ENCODE peak calls at places on chromosomes 3 and 15, in eight cellular contexts. D is D341Med; N is Kasumi-1; I is activated T-helper 1 cell treated with anti-CD3 and anti-CD28 coated beads, Interleukin-12 subunit alpha, Interleukin-12 subunit beta, Interleukin-2, Interleukin-4 antibody, amounts not matched to agents 30 ng/mL and 10 ng/mL and 1 ng/mL, durations not matched to agents 14 hours and 24 hours and 36 hours; M is suprapubic skin; S is GM12865; F is smooth muscle cell of the brain vasculature; C is GM04504. Q is an unnamed sample.

GRCh38 chr3:121542924-121543323 is 2.9 kb downstream of the POLQ start:
- DNase-seq in I (no peak), D (no peak), C (no peak), N (no peak), F (no peak), M (no peak), S (no peak), Q (no peak)

GRCh38 chr3:169052465-169053302 is 610.8 kb downstream of the MECOM start:
- DNase-seq in D (no peak), C (no peak), F (no peak), I (no peak), M (no peak), N (no peak), S (no peak), Q (no peak)

GRCh38 chr3:16112910-16113504 is 61.5 kb upstream of the GALNT15 start:
- DNase-seq in F (no peak), I (no peak), N (no peak), C (peak), M (no peak), D (no peak), S (no peak), Q (no peak)

GRCh38 chr15:77021803-77022381 is 27.0 kb downstream of the PSTPIP1 start:
- DNase-seq in F (no peak), N (peak), S (peak), M (no peak), C (peak), D (no peak), I (peak), Q (no peak)

GRCh38 chr15:93331545-93332117 is 242.6 kb upstream of the RGMA start:
- DNase-seq in F (no peak), C (no peak), I (no peak), M (no peak), N (no peak), S (no peak), D (no peak), Q (no peak)

GRCh38 chr15:99616773-99617342 is 51.1 kb downstream of the MEF2A start:
- DNase-seq in M (no peak), S (no peak), C (no peak), N (no peak), D (no peak), F (no peak), I (no peak), Q (no peak)

GRCh38 chr3:134898315-134898714 is 103.3 kb downstream of the EPHB1 start:
- DNase-seq in S (no peak), M (no peak), C (no peak), F (no peak), D (no peak), I (no peak), N (no peak), Q (no peak)

GRCh38 chr3:138114988-138115971 is at the start of gene DZIP1L:
- DNase-seq in N (peak), I (peak), D (peak), F (no peak), M (peak), C (peak), S (peak), Q (peak)

GRCh38 chr15:62985768-62986167 is 56.8 kb upstream of the TPM1 start:
- DNase-seq in S (no peak), F (peak), D (no peak), I (no peak), N (no peak), C (peak), M (no peak), Q (no peak)

GRCh38 chr3:128701342-128702212 is 24.4 kb upstream of the RAB7A start:
- DNase-seq in N (no peak), F (no peak), C (no peak), M (no peak), I (no peak), S (no peak), D (no peak), Q (no peak)

GRCh38 chr3:63228087-63228486 is 50.0 kb upstream of the SYNPR start:
- DNase-seq in N (no peak), S (no peak), F (no peak), I (no peak), C (no peak), M (no peak), D (no peak), Q (no peak)

GRCh38 chr3:191141728-191142127 is 57.3 kb upstream of the OSTN start:
- DNase-seq in N (peak), M (no peak), C (peak), F (peak), S (no peak), I (no peak), D (no peak), Q (no peak)

GRCh38 chr3:17806201-17806600 is 63.8 kb upstream of the TBC1D5 start:
- DNase-seq in I (no peak), M (no peak), F (no peak), N (no peak), D (no peak), C (no peak), S (no peak), Q (no peak)

GRCh38 chr15:55954862-55955605 is 38.4 kb downstream of the NEDD4 start:
- DNase-seq in N (no peak), M (no peak), D (no peak), I (no peak), F (no peak), S (no peak), C (no peak), Q (peak)

GRCh38 chr15:49530106-49530505 is 90.5 kb downstream of the FAM227B start:
- DNase-seq in M (no peak), I (no peak), D (no peak), S (no peak), N (no peak), F (no peak), C (no peak), Q (peak)

GRCh38 chr15:92492556-92492955 is 98.9 kb downstream of the ST8SIA2 start:
- DNase-seq in S (no peak), N (no peak), M (no peak), I (no peak), C (no peak), D (no peak), F (no peak), Q (no peak)

GRCh38 chr3:197807969-197808587 is 17.0 kb downstream of the LRCH3 start:
- DNase-seq in S (no peak), C (no peak), I (no peak), D (no peak), M (no peak), F (no peak), N (no peak), Q (no peak)

GRCh38 chr3:50464578-50464977 is 38.9 kb downstream of the CACNA2D2 start:
- DNase-seq in N (no peak), S (no peak), I (no peak), M (no peak), F (no peak), D (no peak), C (no peak), Q (no peak)

GRCh38 chr3:177807150-177807875 is 610.0 kb upstream of the TBL1XR1 start:
- DNase-seq in I (no peak), D (no peak), C (no peak), M (no peak), N (no peak), S (no peak), F (no peak), Q (no peak)

GRCh38 chr3:138944136-138944658 is 2.7 kb downstream of the FOXL2 start:
- DNase-seq in I (no peak), S (no peak), C (no peak), M (peak), F (no peak), D (no peak), N (no peak), Q (no peak)

GRCh38 chr3:166531730-166532129 is 694.5 kb upstream of the BCHE start:
- DNase-seq in D (no peak), F (no peak), M (no peak), C (no peak), I (no peak), S (no peak), N (no peak), Q (no peak)

GRCh38 chr3:53027254-53027844 is 18.5 kb downstream of the SFMBT1 start:
- DNase-seq in I (no peak), F (no peak), M (no peak), C (no peak), N (no peak), S (no peak), D (no peak), Q (no peak)

GRCh38 chr3:46542801-46543201 is 23.3 kb downstream of the LRRC2 start:
- DNase-seq in D (no peak), C (no peak), I (no peak), S (peak), M (peak), F (no peak), N (no peak), Q (no peak)

GRCh38 chr3:71486831-71487230 is 96.7 kb downstream of the FOXP1 start:
- DNase-seq in M (no peak), N (no peak), I (peak), C (no peak), S (no peak), D (no peak), F (no peak), Q (no peak)

GRCh38 chr3:187066228-187066995 is 72.9 kb downstream of the RPL39L start:
- DNase-seq in M (no peak), S (peak), C (no peak), I (peak), D (peak), N (peak), F (peak), Q (no peak)

GRCh38 chr3:123120546-123120945 is 53.7 kb downstream of the PDIA5 start:
- DNase-seq in N (no peak), M (no peak), D (peak), I (no peak), S (no peak), F (no peak), C (no peak), Q (no peak)

GRCh38 chr15:89179966-89180875 is 41.2 kb downstream of the RLBP1 start:
- DNase-seq in M (no peak), D (no peak), C (no peak), S (peak), F (no peak), N (no peak), I (no peak), Q (no peak)

GRCh38 chr3:30804983-30805382 is 89.5 kb downstream of the GADL1 start:
- DNase-seq in S (no peak), D (no peak), M (no peak), F (no peak), I (no peak), N (no peak), C (no peak), Q (no peak)

GRCh38 chr15:40388941-40389823 is 6.7 kb downstream of the KNSTRN start:
- DNase-seq in I (no peak), C (no peak), N (peak), F (no peak), M (no peak), D (no peak), S (no peak), Q (no peak)

GRCh38 chr15:51842852-51843737 is 13.6 kb downstream of the TMOD3 start:
- DNase-seq in D (no peak), N (peak), F (no peak), C (no peak), S (peak), M (no peak), I (no peak), Q (peak)

GRCh38 chr15:100988874-100989273 is 69.7 kb downstream of the LRRK1 start:
- DNase-seq in D (no peak), F (no peak), S (no peak), M (no peak), I (no peak), N (peak), C (no peak), Q (no peak)

GRCh38 chr3:72336821-72337479 is 511.3 kb downstream of the SHQ1 start:
- DNase-seq in M (peak), N (no peak), S (no peak), F (no peak), C (peak), D (peak), I (no peak), Q (peak)

Q was measured in LoVo.